ENCODE peak calls at places on chromosomes 4 and X, in seven cellular contexts. One of them, this sample, is unnamed. For H3K4me1, the result is how much of the 10 kb centered on the place peaks cover.

GRCh38 chrX:115183980-115184379 is 5.2 kb upstream of the RBMXL3 start:
- DNase-seq in IMR-90: peak
- DNase-seq in GM12878: no peak
- DNase-seq in A549: peak
- DNase-seq in Peyer's patch: no peak
- DNase-seq in breast epithelium: no peak
- DNase-seq in fibroblast of lung: peak
- DNase-seq in this sample: no peak

GRCh38 chrX:95318882-95319281 is 1365.8 kb upstream of the DIAPH2 start:
- DNase-seq in IMR-90: no peak
- DNase-seq in GM12878: no peak
- DNase-seq in A549: peak
- DNase-seq in Peyer's patch: no peak
- DNase-seq in breast epithelium: no peak
- DNase-seq in fibroblast of lung: no peak
- DNase-seq in this sample: no peak

GRCh38 chr4:12956026-12956425 is 528.1 kb downstream of the RAB28 start:
- DNase-seq in IMR-90: no peak
- DNase-seq in GM12878: no peak
- DNase-seq in A549: no peak
- DNase-seq in Peyer's patch: no peak
- DNase-seq in breast epithelium: no peak
- DNase-seq in fibroblast of lung: no peak
- DNase-seq in this sample: no peak

GRCh38 chrX:43741843-43742573 is 85.9 kb downstream of the MAOA start:
- DNase-seq in IMR-90: no peak
- DNase-seq in GM12878: no peak
- DNase-seq in A549: no peak
- DNase-seq in Peyer's patch: no peak
- DNase-seq in breast epithelium: peak
- DNase-seq in fibroblast of lung: peak
- DNase-seq in this sample: no peak

GRCh38 chr4:19348746-19349145 is 903.0 kb upstream of the SLIT2 start:
- DNase-seq in IMR-90: no peak
- DNase-seq in GM12878: no peak
- DNase-seq in A549: no peak
- DNase-seq in Peyer's patch: no peak
- DNase-seq in breast epithelium: no peak
- DNase-seq in fibroblast of lung: no peak
- DNase-seq in this sample: no peak

GRCh38 chr4:155474758-155475157 is 98.0 kb upstream of the MAP9 start:
- DNase-seq in IMR-90: no peak
- DNase-seq in GM12878: no peak
- DNase-seq in A549: no peak
- DNase-seq in Peyer's patch: no peak
- DNase-seq in breast epithelium: no peak
- DNase-seq in fibroblast of lung: no peak
- DNase-seq in this sample: no peak

GRCh38 chrX:137926090-137926489 is 360.2 kb downstream of the ZIC3 start:
- DNase-seq in IMR-90: no peak
- DNase-seq in GM12878: no peak
- DNase-seq in A549: peak
- DNase-seq in Peyer's patch: no peak
- DNase-seq in breast epithelium: no peak
- DNase-seq in fibroblast of lung: no peak
- DNase-seq in this sample: no peak

GRCh38 chr4:98838528-98838927 is 90.4 kb downstream of the EIF4E start:
- DNase-seq in IMR-90: no peak
- DNase-seq in GM12878: no peak
- DNase-seq in A549: no peak
- DNase-seq in Peyer's patch: no peak
- DNase-seq in breast epithelium: no peak
- DNase-seq in fibroblast of lung: peak
- DNase-seq in this sample: no peak

GRCh38 chrX:119755981-119756533 is 2.3 kb upstream of the SOWAHD start:
- DNase-seq in IMR-90: peak
- DNase-seq in GM12878: peak
- DNase-seq in A549: no peak
- DNase-seq in Peyer's patch: peak
- DNase-seq in breast epithelium: no peak
- DNase-seq in fibroblast of lung: peak
- DNase-seq in this sample: no peak

GRCh38 chrX:13119386-13119785 is 75.0 kb upstream of the FAM9C start:
- DNase-seq in IMR-90: peak
- DNase-seq in GM12878: no peak
- DNase-seq in A549: peak
- DNase-seq in Peyer's patch: no peak
- DNase-seq in breast epithelium: no peak
- DNase-seq in fibroblast of lung: no peak
- DNase-seq in this sample: no peak

GRCh38 chr4:62531731-62532130 is 1331.6 kb downstream of the ADGRL3 start:
- DNase-seq in IMR-90: no peak
- DNase-seq in GM12878: no peak
- DNase-seq in A549: no peak
- DNase-seq in Peyer's patch: no peak
- DNase-seq in breast epithelium: no peak
- DNase-seq in fibroblast of lung: no peak
- DNase-seq in this sample: no peak
- TF ChIP-seq CTCF in IMR-90: no peak
- TF ChIP-seq CTCF in GM12878: no peak
- TF ChIP-seq CTCF in A549: no peak
- TF ChIP-seq CTCF in Peyer's patch: no peak
- TF ChIP-seq CTCF in breast epithelium: no peak
- TF ChIP-seq CTCF in fibroblast of lung: no peak
- TF ChIP-seq CTCF in this sample: no peak

GRCh38 chrX:49073641-49074575 is at the start of gene PRAF2:
- DNase-seq in IMR-90: peak
- DNase-seq in GM12878: peak
- DNase-seq in A549: peak
- DNase-seq in Peyer's patch: peak
- DNase-seq in breast epithelium: peak
- DNase-seq in fibroblast of lung: peak
- DNase-seq in this sample: peak

GRCh38 chrX:49072712-49073095 is 1.1 kb downstream of the PRAF2 start:
- DNase-seq in IMR-90: no peak
- DNase-seq in GM12878: no peak
- DNase-seq in A549: no peak
- DNase-seq in Peyer's patch: no peak
- DNase-seq in breast epithelium: no peak
- DNase-seq in fibroblast of lung: no peak
- DNase-seq in this sample: peak

GRCh38 chrX:49069038-49069437 is 4.8 kb downstream of the PRAF2 start:
- DNase-seq in IMR-90: no peak
- DNase-seq in GM12878: no peak
- DNase-seq in A549: no peak
- DNase-seq in Peyer's patch: no peak
- DNase-seq in breast epithelium: no peak
- DNase-seq in fibroblast of lung: no peak
- DNase-seq in this sample: no peak

GRCh38 chrX:49071877-49072711 is 1.7 kb downstream of the PRAF2 start:
- DNase-seq in IMR-90: peak
- DNase-seq in GM12878: no peak
- DNase-seq in A549: no peak
- DNase-seq in Peyer's patch: peak
- DNase-seq in breast epithelium: peak
- DNase-seq in fibroblast of lung: peak
- DNase-seq in this sample: peak

GRCh38 chrX:49070988-49071387 is 2.8 kb downstream of the PRAF2 start:
- DNase-seq in IMR-90: no peak
- DNase-seq in GM12878: no peak
- DNase-seq in A549: no peak
- DNase-seq in Peyer's patch: no peak
- DNase-seq in breast epithelium: no peak
- DNase-seq in fibroblast of lung: no peak
- DNase-seq in this sample: no peak
- H3K4me1 ChIP-seq in IMR-90: under half
- H3K4me1 ChIP-seq in GM12878: under half
- H3K4me1 ChIP-seq in A549: under half
- H3K4me1 ChIP-seq in Peyer's patch: under half
- H3K4me1 ChIP-seq in breast epithelium: under half
- H3K4me1 ChIP-seq in fibroblast of lung: under half
- H3K4me1 ChIP-seq in this sample: under half

GRCh38 chrX:107715331-107716044 is 60.1 kb downstream of the TSC22D3 start:
- DNase-seq in IMR-90: peak
- DNase-seq in GM12878: no peak
- DNase-seq in A549: no peak
- DNase-seq in Peyer's patch: peak
- DNase-seq in breast epithelium: no peak
- DNase-seq in fibroblast of lung: no peak
- DNase-seq in this sample: no peak

GRCh38 chrX:107716816-107717700 is 58.5 kb downstream of the TSC22D3 start:
- DNase-seq in IMR-90: peak
- DNase-seq in GM12878: peak
- DNase-seq in A549: peak
- DNase-seq in Peyer's patch: peak
- DNase-seq in breast epithelium: peak
- DNase-seq in fibroblast of lung: peak
- DNase-seq in this sample: peak

GRCh38 chrX:107718156-107718621 is 57.4 kb downstream of the TSC22D3 start:
- DNase-seq in IMR-90: peak
- DNase-seq in GM12878: no peak
- DNase-seq in A549: peak
- DNase-seq in Peyer's patch: peak
- DNase-seq in breast epithelium: peak
- DNase-seq in fibroblast of lung: peak
- DNase-seq in this sample: no peak

GRCh38 chrX:107714196-107714811 is 61.3 kb downstream of the TSC22D3 start:
- DNase-seq in IMR-90: no peak
- DNase-seq in GM12878: no peak
- DNase-seq in A549: no peak
- DNase-seq in Peyer's patch: peak
- DNase-seq in breast epithelium: no peak
- DNase-seq in fibroblast of lung: peak
- DNase-seq in this sample: no peak

GRCh38 chrX:107716045-107716684 is 59.4 kb downstream of the TSC22D3 start:
- DNase-seq in IMR-90: peak
- DNase-seq in GM12878: no peak
- DNase-seq in A549: no peak
- DNase-seq in Peyer's patch: peak
- DNase-seq in breast epithelium: no peak
- DNase-seq in fibroblast of lung: no peak
- DNase-seq in this sample: peak
- H3K4me3 ChIP-seq in IMR-90: peak
- H3K4me3 ChIP-seq in GM12878: peak
- H3K4me3 ChIP-seq in A549: peak
- H3K4me3 ChIP-seq in Peyer's patch: peak
- H3K4me3 ChIP-seq in breast epithelium: peak
- H3K4me3 ChIP-seq in fibroblast of lung: peak
- H3K4me3 ChIP-seq in this sample: peak

GRCh38 chr4:112343330-112343729 is 46.2 kb downstream of the ALPK1 start:
- DNase-seq in IMR-90: no peak
- DNase-seq in GM12878: no peak
- DNase-seq in A549: no peak
- DNase-seq in Peyer's patch: no peak
- DNase-seq in breast epithelium: no peak
- DNase-seq in fibroblast of lung: no peak
- DNase-seq in this sample: no peak

GRCh38 chr4:112352736-112353135 is 55.6 kb downstream of the ALPK1 start:
- DNase-seq in IMR-90: no peak
- DNase-seq in GM12878: no peak
- DNase-seq in A549: no peak
- DNase-seq in Peyer's patch: no peak
- DNase-seq in breast epithelium: no peak
- DNase-seq in fibroblast of lung: no peak
- DNase-seq in this sample: no peak

DNA sequence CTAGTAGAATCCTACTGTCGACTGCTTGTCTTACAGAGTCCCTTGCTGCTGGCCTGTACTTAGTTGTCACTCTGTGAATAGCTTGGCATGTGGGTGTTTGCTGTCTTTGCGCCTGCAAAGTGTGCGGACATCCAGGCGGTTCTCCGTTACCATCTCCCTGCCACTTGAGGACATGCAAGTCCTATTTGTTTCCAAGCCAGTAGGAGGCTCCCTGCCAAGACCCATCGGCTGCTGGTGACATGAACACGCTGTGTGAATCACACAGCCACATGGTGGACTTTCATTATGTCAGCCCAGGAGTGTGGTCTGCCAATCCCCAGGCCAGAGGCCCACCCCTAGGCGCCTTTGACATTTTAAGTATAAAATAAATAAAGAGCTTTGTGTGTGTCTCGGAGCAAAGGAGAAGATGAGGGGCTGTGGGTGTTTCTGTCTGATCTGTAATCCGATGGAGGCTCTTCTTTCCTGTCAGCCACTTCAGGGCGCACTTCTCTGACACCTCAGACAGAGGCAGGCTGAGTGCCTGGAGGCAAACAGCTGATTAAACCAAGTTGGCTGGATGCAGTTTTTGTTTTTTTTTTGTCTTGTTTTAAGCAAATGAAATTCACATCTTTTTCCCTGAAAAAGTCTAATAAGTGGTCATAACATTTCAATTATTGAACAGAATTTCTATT is 51.5 kb downstream of the ALPK1 start:
- DNase-seq in IMR-90: peak
- DNase-seq in GM12878: no peak
- DNase-seq in A549: peak
- DNase-seq in Peyer's patch: no peak
- DNase-seq in breast epithelium: peak
- DNase-seq in fibroblast of lung: peak
- DNase-seq in this sample: no peak
- TF ChIP-seq CTCF in IMR-90: peak
- TF ChIP-seq CTCF in GM12878: no peak
- TF ChIP-seq CTCF in A549: no peak
- TF ChIP-seq CTCF in Peyer's patch: no peak
- TF ChIP-seq CTCF in breast epithelium: no peak
- TF ChIP-seq CTCF in fibroblast of lung: peak
- TF ChIP-seq CTCF in this sample: no peak